ENCODE peak calls at places on chromosomes 1 and 21, in five cellular contexts. W is amniotic stem cell, U is iPS-NIHi11, E is PC-3, M is iris pigment epithelial cell. I is an unnamed sample.

GRCh38 chr1:6447818-6448748 is 17.9 kb downstream of the TNFRSF25 start:
- DNase-seq in W (no peak), U (peak), E (peak), M (no peak), I (no peak)

GRCh38 chr21:42310411-42311001 is 4.7 kb downstream of the TFF3 start:
- DNase-seq in W (no peak), U (no peak), E (no peak), M (no peak), I (no peak)

GRCh38 chr1:92136316-92136715 is 56.2 kb downstream of the BTBD8 start:
- DNase-seq in W (no peak), U (no peak), E (no peak), M (peak), I (no peak)

GRCh38 chr1:25773441-25774125 is 26.4 kb upstream of the SELENON start:
- DNase-seq in W (no peak), U (peak), E (peak), M (no peak), I (no peak)

GRCh38 chr1:30319765-30320580 is 403.4 kb downstream of the MATN1 start:
- DNase-seq in W (no peak), U (no peak), E (no peak), M (no peak), I (no peak)

GRCh38 chr1:220044683-220045355 is 1.5 kb downstream of the EPRS1 start:
- DNase-seq in W (no peak), U (no peak), E (no peak), M (no peak), I (no peak)

GRCh38 chr1:30522031-30523004 is 201.1 kb downstream of the MATN1 start:
- DNase-seq in W (no peak), U (no peak), E (no peak), M (no peak), I (no peak)

GRCh38 chr1:50582346-50582745 is 159.1 kb upstream of the DMRTA2 start:
- DNase-seq in W (no peak), U (no peak), E (no peak), M (no peak), I (no peak)

GRCh38 chr21:16460936-16461335 is 731.2 kb downstream of the USP25 start:
- DNase-seq in W (no peak), U (peak), E (no peak), M (no peak), I (no peak)

GRCh38 chr21:41121785-41122415 is 46.1 kb upstream of the BACE2 start:
- DNase-seq in W (peak), U (peak), E (peak), M (peak), I (peak)

GRCh38 chr1:228884196-228884595 is 148.9 kb downstream of the RHOU start:
- DNase-seq in W (no peak), U (no peak), E (no peak), M (no peak), I (no peak)

GRCh38 chr21:45421846-45422775 is 17.1 kb downstream of the COL18A1 start:
- DNase-seq in W (no peak), U (no peak), E (no peak), M (no peak), I (peak)

GRCh38 chr1:48228156-48228555 is 5.6 kb downstream of the SLC5A9 start:
- DNase-seq in W (no peak), U (peak), E (no peak), M (no peak), I (no peak)

GRCh38 chr1:113074237-113074636 is 1.2 kb downstream of the LRIG2 start:
- DNase-seq in W (no peak), U (no peak), E (peak), M (peak), I (no peak)

GRCh38 chr1:53899206-53899628 is 5.2 kb downstream of the DIO1 start:
- DNase-seq in W (no peak), U (no peak), E (peak), M (no peak), I (peak)

GRCh38 chr1:174534789-174535188 is 87.0 kb downstream of the GPR52 start:
- DNase-seq in W (no peak), U (no peak), E (peak), M (peak), I (no peak)

GRCh38 chr1:58927722-58928085 is 143.9 kb upstream of the JUN start:
- DNase-seq in W (no peak), U (no peak), E (peak), M (no peak), I (no peak)

GRCh38 chr1:172360511-172360910 is 60.0 kb upstream of the C1orf105 start:
- DNase-seq in W (no peak), U (peak), E (peak), M (no peak), I (no peak)

GRCh38 chr1:246527402-246528088 is 20.5 kb upstream of the SMYD3 start:
- DNase-seq in W (no peak), U (no peak), E (peak), M (no peak), I (no peak)